ENCODE peak calls at places on chromosomes 6 and 20, in nine cellular contexts. One of them, this sample, is unnamed.

GRCh38 chr6:45543298-45544235 is 165.8 kb upstream of the SUPT3H start:
- DNase-seq in tibial nerve: no peak
- DNase-seq in astrocyte: peak; percentile 70
- DNase-seq in sigmoid colon: no peak
- DNase-seq in SK-N-SH: no peak
- DNase-seq in IMR-90: peak; percentile 77
- DNase-seq in iPS DF 6.9: no peak
- DNase-seq in naive thymus-derived CD4-positive, alpha-beta T cell: no peak
- DNase-seq in heart left ventricle: no peak
- DNase-seq in this sample: peak; percentile 17

GRCh38 chr20:50032955-50033666 is 50.3 kb downstream of the SNAI1 start:
- DNase-seq in IMR-90: no peak
- DNase-seq in iPS DF 6.9: no peak
- DNase-seq in naive thymus-derived CD4-positive, alpha-beta T cell: no peak
- DNase-seq in tibial nerve: no peak
- DNase-seq in heart left ventricle: no peak
- DNase-seq in sigmoid colon: no peak
- DNase-seq in astrocyte: no peak
- DNase-seq in SK-N-SH: no peak
- DNase-seq in this sample: no peak

GRCh38 chr20:38031957-38032356 is 1.3 kb downstream of the TTI1 start:
- DNase-seq in heart left ventricle: no peak
- DNase-seq in sigmoid colon: no peak
- DNase-seq in SK-N-SH: no peak
- DNase-seq in astrocyte: no peak
- DNase-seq in naive thymus-derived CD4-positive, alpha-beta T cell: no peak
- DNase-seq in iPS DF 6.9: no peak
- DNase-seq in tibial nerve: no peak
- DNase-seq in IMR-90: no peak
- DNase-seq in this sample: no peak

GRCh38 chr20:47051936-47052566 is 157.4 kb downstream of the EYA2 start:
- DNase-seq in naive thymus-derived CD4-positive, alpha-beta T cell: no peak
- DNase-seq in iPS DF 6.9: no peak
- DNase-seq in SK-N-SH: no peak
- DNase-seq in tibial nerve: no peak
- DNase-seq in sigmoid colon: no peak
- DNase-seq in astrocyte: no peak
- DNase-seq in IMR-90: no peak
- DNase-seq in heart left ventricle: no peak
- DNase-seq in this sample: no peak

GRCh38 chr6:31057426-31058003 is 47.2 kb downstream of the MUC22 start:
- DNase-seq in tibial nerve: no peak
- DNase-seq in sigmoid colon: no peak
- DNase-seq in IMR-90: peak; percentile 63
- DNase-seq in naive thymus-derived CD4-positive, alpha-beta T cell: no peak
- DNase-seq in SK-N-SH: no peak
- DNase-seq in astrocyte: peak; percentile 61
- DNase-seq in heart left ventricle: no peak
- DNase-seq in iPS DF 6.9: no peak
- DNase-seq in this sample: no peak

GRCh38 chr6:13278184-13278583 is 50.2 kb downstream of the TBC1D7 start:
- DNase-seq in iPS DF 6.9: peak; percentile 20
- DNase-seq in sigmoid colon: no peak
- DNase-seq in heart left ventricle: no peak
- DNase-seq in tibial nerve: no peak
- DNase-seq in IMR-90: no peak
- DNase-seq in naive thymus-derived CD4-positive, alpha-beta T cell: no peak
- DNase-seq in SK-N-SH: peak; percentile 48
- DNase-seq in astrocyte: no peak
- DNase-seq in this sample: no peak

GRCh38 chr20:44650777-44651493 is 564 bp downstream of the ADA start:
- DNase-seq in astrocyte: no peak
- DNase-seq in heart left ventricle: no peak
- DNase-seq in naive thymus-derived CD4-positive, alpha-beta T cell: no peak
- DNase-seq in iPS DF 6.9: no peak
- DNase-seq in tibial nerve: no peak
- DNase-seq in IMR-90: no peak
- DNase-seq in SK-N-SH: no peak
- DNase-seq in sigmoid colon: no peak
- DNase-seq in this sample: no peak

GRCh38 chr6:126661646-126662045 is 321.7 kb downstream of the CENPW start:
- DNase-seq in iPS DF 6.9: no peak
- DNase-seq in SK-N-SH: no peak
- DNase-seq in IMR-90: peak; percentile 87
- DNase-seq in sigmoid colon: no peak
- DNase-seq in naive thymus-derived CD4-positive, alpha-beta T cell: no peak
- DNase-seq in astrocyte: peak; percentile 74
- DNase-seq in heart left ventricle: no peak
- DNase-seq in tibial nerve: no peak
- DNase-seq in this sample: no peak

GRCh38 chr6:166572370-166573261 is 13.9 kb downstream of the RAMACL start:
- DNase-seq in tibial nerve: no peak
- DNase-seq in heart left ventricle: no peak
- DNase-seq in iPS DF 6.9: no peak
- DNase-seq in naive thymus-derived CD4-positive, alpha-beta T cell: no peak
- DNase-seq in SK-N-SH: peak; percentile 50
- DNase-seq in IMR-90: peak; percentile 98
- DNase-seq in sigmoid colon: no peak
- DNase-seq in astrocyte: peak; percentile 74
- DNase-seq in this sample: no peak

GRCh38 chr20:8431538-8432434 is 299.7 kb downstream of the PLCB1 start:
- DNase-seq in sigmoid colon: peak; percentile 88
- DNase-seq in tibial nerve: peak; percentile 21
- DNase-seq in naive thymus-derived CD4-positive, alpha-beta T cell: no peak
- DNase-seq in IMR-90: no peak
- DNase-seq in SK-N-SH: peak; percentile 62
- DNase-seq in astrocyte: no peak
- DNase-seq in heart left ventricle: peak; percentile 78
- DNase-seq in iPS DF 6.9: no peak
- DNase-seq in this sample: no peak

GRCh38 chr6:32149932-32150920 is 1.5 kb downstream of the PRRT1 start:
- DNase-seq in IMR-90: no peak
- DNase-seq in sigmoid colon: no peak
- DNase-seq in tibial nerve: no peak
- DNase-seq in iPS DF 6.9: no peak
- DNase-seq in SK-N-SH: no peak
- DNase-seq in heart left ventricle: no peak
- DNase-seq in naive thymus-derived CD4-positive, alpha-beta T cell: no peak
- DNase-seq in astrocyte: no peak
- DNase-seq in this sample: no peak

GRCh38 chr20:10536531-10536930 is 101.4 kb downstream of the SLX4IP start:
- DNase-seq in SK-N-SH: no peak
- DNase-seq in iPS DF 6.9: no peak
- DNase-seq in astrocyte: no peak
- DNase-seq in IMR-90: peak; percentile 68
- DNase-seq in tibial nerve: no peak
- DNase-seq in naive thymus-derived CD4-positive, alpha-beta T cell: no peak
- DNase-seq in sigmoid colon: no peak
- DNase-seq in heart left ventricle: no peak
- DNase-seq in this sample: no peak

GRCh38 chr6:39077882-39078594 is 29.5 kb downstream of the GLP1R start:
- DNase-seq in astrocyte: no peak
- DNase-seq in IMR-90: no peak
- DNase-seq in naive thymus-derived CD4-positive, alpha-beta T cell: no peak
- DNase-seq in sigmoid colon: no peak
- DNase-seq in iPS DF 6.9: no peak
- DNase-seq in heart left ventricle: no peak
- DNase-seq in SK-N-SH: no peak
- DNase-seq in tibial nerve: no peak
- DNase-seq in this sample: no peak
- H3K4me3 ChIP-seq in astrocyte: no peak overlapping the region
- H3K4me3 ChIP-seq in IMR-90: no peak overlapping the region
- H3K4me3 ChIP-seq in naive thymus-derived CD4-positive, alpha-beta T cell: no peak overlapping the region
- H3K4me3 ChIP-seq in sigmoid colon: no peak overlapping the region
- H3K4me3 ChIP-seq in iPS DF 6.9: no peak overlapping the region
- H3K4me3 ChIP-seq in heart left ventricle: no peak overlapping the region
- H3K4me3 ChIP-seq in SK-N-SH: no peak overlapping the region
- H3K4me3 ChIP-seq in tibial nerve: no peak overlapping the region
- H3K4me3 ChIP-seq in this sample: no peak overlapping the region

GRCh38 chr20:29878777-29879442 is 1378.6 kb upstream of the DEFB115 start:
- DNase-seq in IMR-90: no peak
- DNase-seq in iPS DF 6.9: no peak
- DNase-seq in SK-N-SH: peak; percentile 26
- DNase-seq in tibial nerve: no peak
- DNase-seq in heart left ventricle: no peak
- DNase-seq in astrocyte: no peak
- DNase-seq in sigmoid colon: peak; percentile 67
- DNase-seq in naive thymus-derived CD4-positive, alpha-beta T cell: no peak
- DNase-seq in this sample: no peak

GRCh38 chr20:29878281-29878741 is 1379.2 kb upstream of the DEFB115 start:
- DNase-seq in sigmoid colon: peak; percentile 73
- DNase-seq in SK-N-SH: peak; percentile 93
- DNase-seq in astrocyte: no peak
- DNase-seq in naive thymus-derived CD4-positive, alpha-beta T cell: no peak
- DNase-seq in iPS DF 6.9: no peak
- DNase-seq in tibial nerve: no peak
- DNase-seq in IMR-90: no peak
- DNase-seq in heart left ventricle: no peak
- DNase-seq in this sample: no peak

GRCh38 chr20:29873946-29874345 is 1383.5 kb upstream of the DEFB115 start:
- DNase-seq in naive thymus-derived CD4-positive, alpha-beta T cell: no peak
- DNase-seq in sigmoid colon: peak; percentile 81
- DNase-seq in tibial nerve: no peak
- DNase-seq in heart left ventricle: peak; percentile 60
- DNase-seq in SK-N-SH: peak; percentile 61
- DNase-seq in IMR-90: peak; percentile 22
- DNase-seq in astrocyte: peak; percentile 30
- DNase-seq in iPS DF 6.9: peak; percentile 22
- DNase-seq in this sample: no peak

GRCh38 chr20:29874476-29875202 is 1382.8 kb upstream of the DEFB115 start:
- DNase-seq in astrocyte: no peak
- DNase-seq in tibial nerve: no peak
- DNase-seq in naive thymus-derived CD4-positive, alpha-beta T cell: no peak
- DNase-seq in heart left ventricle: no peak
- DNase-seq in SK-N-SH: peak; percentile 36
- DNase-seq in iPS DF 6.9: no peak
- DNase-seq in IMR-90: no peak
- DNase-seq in sigmoid colon: peak; percentile 63
- DNase-seq in this sample: no peak

DNA sequence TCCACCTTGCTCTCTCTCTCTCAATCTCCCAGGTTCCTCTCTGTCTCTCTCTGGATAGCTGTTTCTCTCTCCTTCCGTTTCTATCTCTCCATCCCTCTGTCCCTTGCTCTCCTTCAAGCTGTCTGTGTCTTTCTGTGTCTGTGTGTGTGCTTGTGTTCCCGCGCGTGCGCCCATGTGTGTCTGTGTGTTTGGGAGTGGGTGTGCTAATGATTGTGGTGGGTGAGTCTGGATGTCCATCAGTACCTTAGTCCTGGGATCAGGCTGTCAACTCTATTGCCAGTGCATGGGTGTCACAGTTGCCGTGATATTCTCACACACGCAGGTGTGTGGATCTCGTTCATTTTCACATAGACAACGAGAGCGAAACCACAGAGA is 1380.6 kb upstream of the DEFB115 start:
- DNase-seq in iPS DF 6.9: no peak
- DNase-seq in SK-N-SH: peak; percentile 25
- DNase-seq in heart left ventricle: no peak
- DNase-seq in tibial nerve: no peak
- DNase-seq in IMR-90: no peak
- DNase-seq in naive thymus-derived CD4-positive, alpha-beta T cell: no peak
- DNase-seq in sigmoid colon: no peak
- DNase-seq in astrocyte: no peak
- DNase-seq in this sample: no peak
- H3K4me1 ChIP-seq in iPS DF 6.9: no peaks in the 10 kb centered on the region
- H3K4me1 ChIP-seq in SK-N-SH: no peaks in the 10 kb centered on the region
- H3K4me1 ChIP-seq in heart left ventricle: no peaks in the 10 kb centered on the region
- H3K4me1 ChIP-seq in tibial nerve: no peaks in the 10 kb centered on the region
- H3K4me1 ChIP-seq in IMR-90: no peaks in the 10 kb centered on the region
- H3K4me1 ChIP-seq in naive thymus-derived CD4-positive, alpha-beta T cell: no peaks in the 10 kb centered on the region
- H3K4me1 ChIP-seq in sigmoid colon: no peaks in the 10 kb centered on the region
- H3K4me1 ChIP-seq in astrocyte: no peaks in the 10 kb centered on the region
- H3K4me1 ChIP-seq in this sample: no peaks in the 10 kb centered on the region

GRCh38 chr20:62643521-62644043 is 1.3 kb downstream of the SLCO4A1 start:
- DNase-seq in astrocyte: peak; percentile 8
- DNase-seq in tibial nerve: no peak
- DNase-seq in IMR-90: peak; percentile 18
- DNase-seq in heart left ventricle: no peak
- DNase-seq in naive thymus-derived CD4-positive, alpha-beta T cell: no peak
- DNase-seq in sigmoid colon: no peak
- DNase-seq in SK-N-SH: no peak
- DNase-seq in iPS DF 6.9: no peak
- DNase-seq in this sample: no peak
- H3K4me3 ChIP-seq in astrocyte: no peak overlapping the region
- H3K4me3 ChIP-seq in tibial nerve: peak overlapping the region; percentile 32
- H3K4me3 ChIP-seq in IMR-90: no peak overlapping the region
- H3K4me3 ChIP-seq in heart left ventricle: peak overlapping the region; percentile 67
- H3K4me3 ChIP-seq in naive thymus-derived CD4-positive, alpha-beta T cell: peak overlapping the region; percentile 57
- H3K4me3 ChIP-seq in sigmoid colon: peak overlapping the region; percentile 52
- H3K4me3 ChIP-seq in SK-N-SH: peak overlapping the region; percentile 56
- H3K4me3 ChIP-seq in iPS DF 6.9: peak overlapping the region; percentile 76
- H3K4me3 ChIP-seq in this sample: peak overlapping the region; percentile 80

GRCh38 chr6:37847704-37848103 is 28.2 kb downstream of the ZFAND3 start:
- DNase-seq in tibial nerve: no peak
- DNase-seq in naive thymus-derived CD4-positive, alpha-beta T cell: no peak
- DNase-seq in astrocyte: no peak
- DNase-seq in heart left ventricle: no peak
- DNase-seq in IMR-90: no peak
- DNase-seq in sigmoid colon: no peak
- DNase-seq in SK-N-SH: no peak
- DNase-seq in iPS DF 6.9: no peak
- DNase-seq in this sample: no peak

GRCh38 chr6:37851997-37852524 is 32.5 kb downstream of the ZFAND3 start:
- DNase-seq in sigmoid colon: no peak
- DNase-seq in IMR-90: no peak
- DNase-seq in tibial nerve: no peak
- DNase-seq in SK-N-SH: no peak
- DNase-seq in astrocyte: no peak
- DNase-seq in iPS DF 6.9: no peak
- DNase-seq in naive thymus-derived CD4-positive, alpha-beta T cell: no peak
- DNase-seq in heart left ventricle: no peak
- DNase-seq in this sample: no peak

GRCh38 chr6:37845930-37846329 is 26.4 kb downstream of the ZFAND3 start:
- DNase-seq in iPS DF 6.9: no peak
- DNase-seq in naive thymus-derived CD4-positive, alpha-beta T cell: no peak
- DNase-seq in IMR-90: peak; percentile 38
- DNase-seq in sigmoid colon: no peak
- DNase-seq in heart left ventricle: no peak
- DNase-seq in tibial nerve: no peak
- DNase-seq in SK-N-SH: no peak
- DNase-seq in astrocyte: no peak
- DNase-seq in this sample: no peak

GRCh38 chr6:37850728-37851285 is 31.3 kb downstream of the ZFAND3 start:
- DNase-seq in SK-N-SH: no peak
- DNase-seq in heart left ventricle: no peak
- DNase-seq in naive thymus-derived CD4-positive, alpha-beta T cell: no peak
- DNase-seq in astrocyte: no peak
- DNase-seq in tibial nerve: no peak
- DNase-seq in IMR-90: no peak
- DNase-seq in iPS DF 6.9: no peak
- DNase-seq in sigmoid colon: no peak
- DNase-seq in this sample: no peak

DNA sequence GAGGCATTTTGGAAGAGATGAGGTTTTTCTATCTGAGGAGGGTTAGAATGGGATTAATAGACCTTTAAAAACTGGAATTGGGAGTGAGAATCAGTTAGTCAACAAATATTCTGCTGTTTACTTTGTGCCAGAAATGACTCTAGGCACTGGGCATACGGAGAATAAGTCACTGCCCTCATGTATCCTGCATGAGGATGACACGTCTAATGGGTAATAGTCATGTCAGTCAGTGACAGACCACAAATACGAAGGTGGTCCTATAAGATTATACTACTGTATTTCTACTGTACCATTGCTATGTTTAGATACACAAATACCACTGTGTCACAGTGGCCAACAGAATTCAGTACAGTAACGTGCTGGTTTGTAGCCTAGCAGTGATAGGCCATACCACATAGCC is 30.7 kb downstream of the ZFAND3 start:
- DNase-seq in sigmoid colon: no peak
- DNase-seq in IMR-90: no peak
- DNase-seq in heart left ventricle: no peak
- DNase-seq in SK-N-SH: no peak
- DNase-seq in naive thymus-derived CD4-positive, alpha-beta T cell: no peak
- DNase-seq in tibial nerve: no peak
- DNase-seq in iPS DF 6.9: no peak
- DNase-seq in astrocyte: no peak
- DNase-seq in this sample: no peak
- H3K4me1 ChIP-seq in sigmoid colon: peaks cover 19% of the 10 kb centered on the region
- H3K4me1 ChIP-seq in IMR-90: peaks cover 9% of the 10 kb centered on the region
- H3K4me1 ChIP-seq in heart left ventricle: peaks cover 68% of the 10 kb centered on the region
- H3K4me1 ChIP-seq in SK-N-SH: peaks cover 4% of the 10 kb centered on the region
- H3K4me1 ChIP-seq in naive thymus-derived CD4-positive, alpha-beta T cell: peaks cover 7% of the 10 kb centered on the region
- H3K4me1 ChIP-seq in tibial nerve: peaks cover 6% of the 10 kb centered on the region
- H3K4me1 ChIP-seq in iPS DF 6.9: no peaks in the 10 kb centered on the region
- H3K4me1 ChIP-seq in astrocyte: peaks cover 4% of the 10 kb centered on the region
- H3K4me1 ChIP-seq in this sample: peaks cover 12% of the 10 kb centered on the region

This sample was measured in Panc1.